ENCODE peak calls at places on chromosomes 1 and 21, in ten cellular contexts. One of them, this sample, is unnamed.
A peak's percentile ranks its signal among the peaks of the same experiment; 100 is the strongest.

GRCh38 chr1:227270554-227270953 is 47.7 kb downstream of the CDC42BPA start:
- DNase-seq in KBM-7: no peak
- DNase-seq in nucleus accumbens: no peak
- DNase-seq in lower lobe of right lung: no peak
- DNase-seq in AG08395: no peak
- DNase-seq in GM23248: no peak
- DNase-seq in putamen: no peak
- DNase-seq in lower leg skin: no peak
- DNase-seq in CD8-positive, alpha-beta memory T cell: no peak
- DNase-seq in WTC11: no peak
- DNase-seq in this sample: no peak

GRCh38 chr1:18409609-18410237 is 71.0 kb upstream of the KLHDC7A start:
- DNase-seq in KBM-7: no peak
- DNase-seq in nucleus accumbens: no peak
- DNase-seq in lower lobe of right lung: no peak
- DNase-seq in AG08395: no peak
- DNase-seq in GM23248: no peak
- DNase-seq in putamen: no peak
- DNase-seq in lower leg skin: no peak
- DNase-seq in CD8-positive, alpha-beta memory T cell: no peak
- DNase-seq in WTC11: no peak
- DNase-seq in this sample: no peak

GRCh38 chr1:98931134-98931835 is 73.4 kb downstream of the PLPPR5 start:
- DNase-seq in KBM-7: no peak
- DNase-seq in nucleus accumbens: peak; percentile 10
- DNase-seq in lower lobe of right lung: no peak
- DNase-seq in AG08395: no peak
- DNase-seq in GM23248: no peak
- DNase-seq in putamen: peak; percentile 71
- DNase-seq in lower leg skin: no peak
- DNase-seq in CD8-positive, alpha-beta memory T cell: no peak
- DNase-seq in WTC11: no peak
- DNase-seq in this sample: no peak

GRCh38 chr1:203183828-203184227 is 2.7 kb downstream of the CHI3L1 start:
- DNase-seq in KBM-7: no peak
- DNase-seq in nucleus accumbens: no peak
- DNase-seq in lower lobe of right lung: no peak
- DNase-seq in AG08395: no peak
- DNase-seq in GM23248: no peak
- DNase-seq in putamen: no peak
- DNase-seq in lower leg skin: no peak
- DNase-seq in CD8-positive, alpha-beta memory T cell: no peak
- DNase-seq in WTC11: no peak
- DNase-seq in this sample: no peak

GRCh38 chr1:224499204-224499603 is 64.6 kb upstream of the WDR26 start:
- DNase-seq in KBM-7: no peak
- DNase-seq in nucleus accumbens: no peak
- DNase-seq in lower lobe of right lung: no peak
- DNase-seq in AG08395: no peak
- DNase-seq in GM23248: peak; percentile 44
- DNase-seq in putamen: no peak
- DNase-seq in lower leg skin: no peak
- DNase-seq in CD8-positive, alpha-beta memory T cell: no peak
- DNase-seq in WTC11: no peak
- DNase-seq in this sample: no peak

GRCh38 chr21:33116669-33117267 is 46.8 kb downstream of the OLIG1 start:
- DNase-seq in KBM-7: peak; percentile 69
- DNase-seq in nucleus accumbens: no peak
- DNase-seq in lower lobe of right lung: no peak
- DNase-seq in AG08395: no peak
- DNase-seq in GM23248: no peak
- DNase-seq in putamen: no peak
- DNase-seq in lower leg skin: no peak
- DNase-seq in CD8-positive, alpha-beta memory T cell: no peak
- DNase-seq in WTC11: no peak
- DNase-seq in this sample: no peak

GRCh38 chr21:45590726-45591618 is 48.7 kb upstream of the SLC19A1 start:
- DNase-seq in KBM-7: peak; percentile 52
- DNase-seq in nucleus accumbens: no peak
- DNase-seq in lower lobe of right lung: peak; percentile 63
- DNase-seq in AG08395: no peak
- DNase-seq in GM23248: peak; percentile 49
- DNase-seq in putamen: no peak
- DNase-seq in lower leg skin: no peak
- DNase-seq in CD8-positive, alpha-beta memory T cell: peak; percentile 42
- DNase-seq in WTC11: peak; percentile 46
- DNase-seq in this sample: peak; percentile 46

GRCh38 chr1:119958223-119958622 is 61.9 kb upstream of the ADAM30 start:
- DNase-seq in KBM-7: no peak
- DNase-seq in nucleus accumbens: no peak
- DNase-seq in lower lobe of right lung: no peak
- DNase-seq in AG08395: no peak
- DNase-seq in GM23248: no peak
- DNase-seq in putamen: no peak
- DNase-seq in lower leg skin: no peak
- DNase-seq in CD8-positive, alpha-beta memory T cell: no peak
- DNase-seq in WTC11: no peak
- DNase-seq in this sample: no peak

GRCh38 chr1:154326546-154327465 is 1.5 kb downstream of the ATP8B2 start:
- DNase-seq in KBM-7: no peak
- DNase-seq in nucleus accumbens: no peak
- DNase-seq in lower lobe of right lung: no peak
- DNase-seq in AG08395: peak; percentile 87
- DNase-seq in GM23248: peak; percentile 94
- DNase-seq in putamen: no peak
- DNase-seq in lower leg skin: peak; percentile 84
- DNase-seq in CD8-positive, alpha-beta memory T cell: no peak
- DNase-seq in WTC11: no peak
- DNase-seq in this sample: no peak

GRCh38 chr1:246161626-246162025 is 345.5 kb downstream of the SMYD3 start:
- DNase-seq in KBM-7: no peak
- DNase-seq in nucleus accumbens: no peak
- DNase-seq in lower lobe of right lung: no peak
- DNase-seq in AG08395: peak; percentile 30
- DNase-seq in GM23248: peak; percentile 86
- DNase-seq in putamen: no peak
- DNase-seq in lower leg skin: no peak
- DNase-seq in CD8-positive, alpha-beta memory T cell: no peak
- DNase-seq in WTC11: no peak
- DNase-seq in this sample: no peak

GRCh38 chr1:39827201-39827600 is 38.5 kb upstream of the BMP8B start:
- DNase-seq in KBM-7: no peak
- DNase-seq in nucleus accumbens: no peak
- DNase-seq in lower lobe of right lung: no peak
- DNase-seq in AG08395: no peak
- DNase-seq in GM23248: no peak
- DNase-seq in putamen: no peak
- DNase-seq in lower leg skin: no peak
- DNase-seq in CD8-positive, alpha-beta memory T cell: no peak
- DNase-seq in WTC11: no peak
- DNase-seq in this sample: no peak